ENCODE peak calls at places on chromosomes 2 and 18, in ten cellular contexts. One of them, this sample, is unnamed.

GRCh38 chr2:141015339-141016047 is 1115.3 kb downstream of the LRP1B start:
- DNase-seq in breast epithelium: no peak
- DNase-seq in prostate gland: no peak
- DNase-seq in fibroblast of villous mesenchyme: no peak
- DNase-seq in right lobe of liver: no peak
- DNase-seq in fibroblast of mammary gland: no peak
- DNase-seq in foreskin fibroblast: no peak
- DNase-seq in spleen: no peak
- DNase-seq in A673: peak; percentile 26
- DNase-seq in Peyer's patch: no peak
- DNase-seq in this sample: no peak

GRCh38 chr2:117785740-117786139 is 28.8 kb upstream of the DDX18 start:
- DNase-seq in breast epithelium: no peak
- DNase-seq in prostate gland: peak; percentile 5
- DNase-seq in fibroblast of villous mesenchyme: peak; percentile 44
- DNase-seq in right lobe of liver: no peak
- DNase-seq in fibroblast of mammary gland: peak; percentile 47
- DNase-seq in foreskin fibroblast: peak; percentile 10
- DNase-seq in spleen: no peak
- DNase-seq in A673: peak; percentile 67
- DNase-seq in Peyer's patch: no peak
- DNase-seq in this sample: peak; percentile 13

GRCh38 chr2:149236413-149236812 is 94.0 kb upstream of the LYPD6 start:
- DNase-seq in breast epithelium: no peak
- DNase-seq in prostate gland: no peak
- DNase-seq in fibroblast of villous mesenchyme: no peak
- DNase-seq in right lobe of liver: no peak
- DNase-seq in fibroblast of mammary gland: no peak
- DNase-seq in foreskin fibroblast: no peak
- DNase-seq in spleen: no peak
- DNase-seq in A673: no peak
- DNase-seq in Peyer's patch: no peak
- DNase-seq in this sample: no peak

GRCh38 chr2:64661770-64662169 is 8.1 kb upstream of the SERTAD2 start:
- DNase-seq in breast epithelium: no peak
- DNase-seq in prostate gland: no peak
- DNase-seq in fibroblast of villous mesenchyme: no peak
- DNase-seq in right lobe of liver: no peak
- DNase-seq in fibroblast of mammary gland: no peak
- DNase-seq in foreskin fibroblast: no peak
- DNase-seq in spleen: no peak
- DNase-seq in A673: no peak
- DNase-seq in Peyer's patch: no peak
- DNase-seq in this sample: no peak

GRCh38 chr2:132372276-132372675 is 44.3 kb upstream of the GPR39 start:
- DNase-seq in breast epithelium: no peak
- DNase-seq in prostate gland: no peak
- DNase-seq in fibroblast of villous mesenchyme: no peak
- DNase-seq in right lobe of liver: no peak
- DNase-seq in fibroblast of mammary gland: no peak
- DNase-seq in foreskin fibroblast: no peak
- DNase-seq in spleen: no peak
- DNase-seq in A673: no peak
- DNase-seq in Peyer's patch: no peak
- DNase-seq in this sample: no peak

GRCh38 chr2:226963528-226963927 is 127.7 kb downstream of the RHBDD1 start:
- DNase-seq in breast epithelium: no peak
- DNase-seq in prostate gland: no peak
- DNase-seq in fibroblast of villous mesenchyme: peak; percentile 63
- DNase-seq in right lobe of liver: no peak
- DNase-seq in fibroblast of mammary gland: peak; percentile 72
- DNase-seq in foreskin fibroblast: peak; percentile 53
- DNase-seq in spleen: no peak
- DNase-seq in A673: no peak
- DNase-seq in Peyer's patch: no peak
- DNase-seq in this sample: peak; percentile 43

GRCh38 chr2:174121178-174121577 is 127.2 kb downstream of the OLA1 start:
- DNase-seq in breast epithelium: no peak
- DNase-seq in prostate gland: no peak
- DNase-seq in fibroblast of villous mesenchyme: peak; percentile 36
- DNase-seq in right lobe of liver: no peak
- DNase-seq in fibroblast of mammary gland: no peak
- DNase-seq in foreskin fibroblast: no peak
- DNase-seq in spleen: no peak
- DNase-seq in A673: peak; percentile 49
- DNase-seq in Peyer's patch: no peak
- DNase-seq in this sample: no peak

GRCh38 chr2:14634885-14635871 is 2.7 kb downstream of the LRATD1 start:
- DNase-seq in breast epithelium: peak; percentile 84
- DNase-seq in prostate gland: peak; percentile 90
- DNase-seq in fibroblast of villous mesenchyme: peak; percentile 38
- DNase-seq in right lobe of liver: peak; percentile 71
- DNase-seq in fibroblast of mammary gland: peak; percentile 67
- DNase-seq in foreskin fibroblast: peak; percentile 42
- DNase-seq in spleen: peak; percentile 73
- DNase-seq in A673: peak; percentile 4
- DNase-seq in Peyer's patch: peak; percentile 87
- DNase-seq in this sample: no peak

GRCh38 chr2:166147883-166148282 is 20.1 kb upstream of the SCN1A start:
- DNase-seq in breast epithelium: no peak
- DNase-seq in prostate gland: no peak
- DNase-seq in fibroblast of villous mesenchyme: no peak
- DNase-seq in right lobe of liver: no peak
- DNase-seq in fibroblast of mammary gland: no peak
- DNase-seq in foreskin fibroblast: no peak
- DNase-seq in spleen: no peak
- DNase-seq in A673: no peak
- DNase-seq in Peyer's patch: no peak
- DNase-seq in this sample: no peak

GRCh38 chr2:240322231-240322955 is 113.1 kb upstream of the GPC1 start:
- DNase-seq in breast epithelium: no peak
- DNase-seq in prostate gland: no peak
- DNase-seq in fibroblast of villous mesenchyme: peak; percentile 77
- DNase-seq in right lobe of liver: no peak
- DNase-seq in fibroblast of mammary gland: peak; percentile 63
- DNase-seq in foreskin fibroblast: no peak
- DNase-seq in spleen: no peak
- DNase-seq in A673: no peak
- DNase-seq in Peyer's patch: no peak
- DNase-seq in this sample: no peak

GRCh38 chr2:34936089-34936488 is 1337.0 kb upstream of the FAM98A start:
- DNase-seq in breast epithelium: no peak
- DNase-seq in prostate gland: no peak
- DNase-seq in fibroblast of villous mesenchyme: no peak
- DNase-seq in right lobe of liver: no peak
- DNase-seq in fibroblast of mammary gland: no peak
- DNase-seq in foreskin fibroblast: no peak
- DNase-seq in spleen: no peak
- DNase-seq in A673: no peak
- DNase-seq in Peyer's patch: no peak
- DNase-seq in this sample: no peak

DNA sequence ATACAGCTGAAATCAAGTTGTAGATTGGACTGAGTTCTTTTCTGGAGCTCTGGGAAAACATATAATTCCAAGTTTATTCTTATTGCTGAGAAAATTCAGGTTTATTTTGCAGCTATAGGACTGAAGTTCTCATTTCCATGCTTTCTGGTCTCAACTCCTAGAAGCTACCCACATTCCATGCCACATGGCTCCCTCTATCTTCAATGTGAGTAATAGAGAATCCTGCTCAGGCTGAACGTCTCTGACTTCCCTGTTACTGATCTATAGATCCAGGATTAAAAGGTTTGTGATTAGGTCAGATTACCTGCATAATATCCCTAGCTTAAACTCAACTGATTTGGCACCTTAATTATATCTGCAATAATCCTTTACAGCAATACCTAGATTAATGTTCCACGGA is 453.8 kb upstream of the MC4R start:
- DNase-seq in breast epithelium: no peak
- DNase-seq in prostate gland: no peak
- DNase-seq in fibroblast of villous mesenchyme: no peak
- DNase-seq in right lobe of liver: no peak
- DNase-seq in fibroblast of mammary gland: no peak
- DNase-seq in foreskin fibroblast: no peak
- DNase-seq in spleen: no peak
- DNase-seq in A673: peak; percentile 0
- DNase-seq in Peyer's patch: no peak
- DNase-seq in this sample: no peak
- TF ChIP-seq CTCF in breast epithelium: no peak
- TF ChIP-seq CTCF in prostate gland: no peak
- TF ChIP-seq CTCF in fibroblast of villous mesenchyme: no peak
- TF ChIP-seq CTCF in right lobe of liver: no peak
- TF ChIP-seq CTCF in fibroblast of mammary gland: no peak
- TF ChIP-seq CTCF in foreskin fibroblast: no peak
- TF ChIP-seq CTCF in spleen: no peak
- TF ChIP-seq CTCF in A673: peak; percentile 18
- TF ChIP-seq CTCF in Peyer's patch: no peak
- TF ChIP-seq CTCF in this sample: no peak

GRCh38 chr2:224925822-224926124 is 116.5 kb downstream of the DOCK10 start:
- DNase-seq in breast epithelium: no peak
- DNase-seq in prostate gland: no peak
- DNase-seq in fibroblast of villous mesenchyme: no peak
- DNase-seq in right lobe of liver: no peak
- DNase-seq in fibroblast of mammary gland: peak; percentile 75
- DNase-seq in foreskin fibroblast: peak; percentile 39
- DNase-seq in spleen: no peak
- DNase-seq in A673: no peak
- DNase-seq in Peyer's patch: no peak
- DNase-seq in this sample: no peak
- H3K4me3 ChIP-seq in breast epithelium: no peak overlapping the region
- H3K4me3 ChIP-seq in prostate gland: no peak overlapping the region
- H3K4me3 ChIP-seq in fibroblast of villous mesenchyme: no peak overlapping the region
- H3K4me3 ChIP-seq in right lobe of liver: no peak overlapping the region
- H3K4me3 ChIP-seq in fibroblast of mammary gland: no peak overlapping the region
- H3K4me3 ChIP-seq in foreskin fibroblast: no peak overlapping the region
- H3K4me3 ChIP-seq in spleen: no peak overlapping the region
- H3K4me3 ChIP-seq in A673: no peak overlapping the region
- H3K4me3 ChIP-seq in Peyer's patch: no peak overlapping the region
- H3K4me3 ChIP-seq in this sample: no peak overlapping the region

GRCh38 chr2:61910603-61911002 is 5.1 kb downstream of the COMMD1 start:
- DNase-seq in breast epithelium: no peak
- DNase-seq in prostate gland: no peak
- DNase-seq in fibroblast of villous mesenchyme: peak; percentile 13
- DNase-seq in right lobe of liver: no peak
- DNase-seq in fibroblast of mammary gland: peak; percentile 17
- DNase-seq in foreskin fibroblast: no peak
- DNase-seq in spleen: no peak
- DNase-seq in A673: peak; percentile 22
- DNase-seq in Peyer's patch: no peak
- DNase-seq in this sample: no peak
- TF ChIP-seq CTCF in breast epithelium: no peak
- TF ChIP-seq CTCF in prostate gland: no peak
- TF ChIP-seq CTCF in fibroblast of villous mesenchyme: peak; percentile 34
- TF ChIP-seq CTCF in right lobe of liver: peak; percentile 20
- TF ChIP-seq CTCF in fibroblast of mammary gland: peak; percentile 37
- TF ChIP-seq CTCF in foreskin fibroblast: peak; percentile 15
- TF ChIP-seq CTCF in spleen: no peak
- TF ChIP-seq CTCF in A673: peak; percentile 45
- TF ChIP-seq CTCF in Peyer's patch: no peak
- TF ChIP-seq CTCF in this sample: peak; percentile 7

DNA sequence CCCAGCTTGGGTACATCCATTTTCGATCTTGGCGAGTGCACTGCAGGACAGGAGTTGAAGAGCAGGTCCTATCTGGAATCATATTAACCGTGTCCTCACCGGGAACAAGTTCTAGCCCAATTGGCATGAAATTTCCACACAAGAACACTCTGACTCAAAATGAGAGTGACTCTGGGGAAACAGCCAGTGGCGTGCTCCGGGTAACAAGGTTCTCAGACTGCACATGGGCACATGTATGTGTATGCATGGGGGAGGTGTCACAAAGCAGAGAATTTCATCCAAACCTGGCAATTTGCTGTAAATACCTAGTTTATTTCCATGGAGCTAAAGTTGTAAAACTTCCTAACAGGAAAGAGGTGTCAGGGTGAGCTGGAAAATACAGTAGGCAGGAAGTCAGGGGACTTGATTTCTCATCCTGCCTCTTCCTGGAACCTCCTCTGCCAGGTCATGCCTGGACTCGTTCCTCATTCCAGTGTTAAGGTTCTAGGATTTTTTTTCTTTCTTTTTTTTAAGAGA is 1.7 kb downstream of the TUBB6 start:
- DNase-seq in breast epithelium: no peak
- DNase-seq in prostate gland: no peak
- DNase-seq in fibroblast of villous mesenchyme: peak; percentile 28
- DNase-seq in right lobe of liver: no peak
- DNase-seq in fibroblast of mammary gland: peak; percentile 42
- DNase-seq in foreskin fibroblast: no peak
- DNase-seq in spleen: no peak
- DNase-seq in A673: no peak
- DNase-seq in Peyer's patch: no peak
- DNase-seq in this sample: no peak
- H3K4me3 ChIP-seq in breast epithelium: peak overlapping the region; percentile 96
- H3K4me3 ChIP-seq in prostate gland: no peak overlapping the region
- H3K4me3 ChIP-seq in fibroblast of villous mesenchyme: peak overlapping the region; percentile 82
- H3K4me3 ChIP-seq in right lobe of liver: no peak overlapping the region
- H3K4me3 ChIP-seq in fibroblast of mammary gland: peak overlapping the region; percentile 88
- H3K4me3 ChIP-seq in foreskin fibroblast: peak overlapping the region; percentile 82
- H3K4me3 ChIP-seq in spleen: peak overlapping the region; percentile 58
- H3K4me3 ChIP-seq in A673: peak overlapping the region; percentile 97
- H3K4me3 ChIP-seq in Peyer's patch: peak overlapping the region; percentile 59
- H3K4me3 ChIP-seq in this sample: peak overlapping the region; percentile 74

DNA sequence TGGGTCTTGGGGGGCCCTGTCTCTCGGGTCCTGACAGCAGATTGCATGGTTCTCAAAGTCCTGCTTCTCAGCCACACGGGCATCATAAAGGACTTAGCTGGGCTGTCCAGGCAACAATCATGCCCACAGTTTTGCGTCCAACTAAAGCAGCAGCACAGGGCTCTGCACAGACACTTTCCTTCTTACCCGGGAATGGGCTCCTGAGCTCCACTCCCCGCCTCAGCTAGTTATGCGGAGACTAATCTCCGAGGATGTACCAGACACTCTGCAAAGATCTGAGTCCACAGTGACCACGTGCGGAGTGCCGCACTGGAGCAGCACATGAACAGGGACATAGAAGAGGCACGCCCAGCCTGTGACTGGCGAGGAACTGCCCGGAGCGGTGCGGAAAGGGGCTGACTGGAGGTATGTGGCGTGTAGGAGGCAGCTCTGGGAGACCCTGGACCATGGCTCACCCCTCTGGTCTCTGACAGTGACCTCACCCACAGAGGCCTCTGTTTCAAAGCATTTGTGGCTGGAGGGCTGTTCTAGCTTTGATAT is 270.0 kb downstream of the HDAC4 start:
- DNase-seq in breast epithelium: no peak
- DNase-seq in prostate gland: no peak
- DNase-seq in fibroblast of villous mesenchyme: no peak
- DNase-seq in right lobe of liver: no peak
- DNase-seq in fibroblast of mammary gland: no peak
- DNase-seq in foreskin fibroblast: no peak
- DNase-seq in spleen: no peak
- DNase-seq in A673: no peak
- DNase-seq in Peyer's patch: no peak
- DNase-seq in this sample: no peak
- TF ChIP-seq CTCF in breast epithelium: no peak
- TF ChIP-seq CTCF in prostate gland: no peak
- TF ChIP-seq CTCF in fibroblast of villous mesenchyme: no peak
- TF ChIP-seq CTCF in right lobe of liver: no peak
- TF ChIP-seq CTCF in fibroblast of mammary gland: no peak
- TF ChIP-seq CTCF in foreskin fibroblast: no peak
- TF ChIP-seq CTCF in spleen: no peak
- TF ChIP-seq CTCF in A673: no peak
- TF ChIP-seq CTCF in Peyer's patch: no peak
- TF ChIP-seq CTCF in this sample: no peak